ENCODE peak calls at places on chromosomes 2 and 18, in eight cellular contexts. V is HFFc6, H is astrocyte of the spinal cord, S is nephron progenitor cell, D is neural progenitor cell, O is kidney, Z is neural crest cell, R is HL-60. P is an unnamed sample.

GRCh38 chr2:144258154-144258553 is 261.8 kb downstream of the ZEB2 start:
- DNase-seq in D (no peak), O (no peak), H (no peak), Z (no peak), V (no peak), S (no peak), R (no peak), P (no peak)

GRCh38 chr2:160409480-160409879 is 84.1 kb downstream of the RBMS1 start:
- DNase-seq in V (no peak), R (no peak), D (no peak), H (no peak), O (no peak), S (no peak), Z (no peak), P (no peak)

GRCh38 chr18:66346833-66347595 is 256.9 kb downstream of the CDH19 start:
- DNase-seq in D (no peak), O (no peak), R (no peak), Z (no peak), H (no peak), S (no peak), V (no peak), P (no peak)

GRCh38 chr2:37322368-37322767 is 2.3 kb downstream of the PRKD3 start:
- DNase-seq in H (no peak), Z (no peak), S (no peak), V (no peak), R (no peak), D (no peak), O (no peak), P (no peak)

GRCh38 chr2:2007551-2008501 is 263.5 kb upstream of the PXDN start:
- DNase-seq in R (no peak), Z (no peak), V (no peak), O (no peak), H (no peak), S (no peak), D (no peak), P (no peak)

GRCh38 chr2:46229134-46230063 is 67.8 kb upstream of the EPAS1 start:
- DNase-seq in D (peak), Z (no peak), R (no peak), V (no peak), O (no peak), S (no peak), H (peak), P (no peak)

GRCh38 chr2:88088999-88089398 is 21.4 kb downstream of the SMYD1 start:
- DNase-seq in R (no peak), V (no peak), Z (no peak), D (no peak), O (no peak), S (no peak), H (no peak), P (no peak)

GRCh38 chr18:62198259-62198658 is 11.2 kb downstream of the RELCH start:
- DNase-seq in D (no peak), S (no peak), Z (no peak), H (no peak), O (no peak), R (no peak), V (no peak), P (no peak)

GRCh38 chr2:209240204-209240603 is 183.6 kb upstream of the MAP2 start:
- DNase-seq in Z (no peak), H (no peak), R (no peak), D (no peak), S (no peak), V (no peak), O (no peak), P (no peak)

GRCh38 chr2:238523158-238524110 is 96.7 kb downstream of the ASB1 start:
- DNase-seq in V (peak), O (peak), D (peak), Z (peak), S (peak), H (peak), R (peak), P (peak)

GRCh38 chr2:142315353-142315752 is 184.5 kb upstream of the LRP1B start:
- DNase-seq in D (no peak), R (no peak), V (no peak), H (peak), O (no peak), S (no peak), Z (no peak), P (no peak)

GRCh38 chr18:33440011-33440383 is 524 bp downstream of the CCDC178 start:
- DNase-seq in D (peak), Z (peak), H (peak), S (peak), R (no peak), O (no peak), V (no peak), P (peak)

GRCh38 chr2:61887684-61888303 is 662 bp downstream of the CCT4 start:
- DNase-seq in Z (no peak), R (peak), V (peak), O (no peak), H (peak), D (peak), S (peak), P (no peak)

GRCh38 chr2:105890856-105891255 is 146.1 kb downstream of the NCK2 start:
- DNase-seq in H (no peak), S (no peak), V (no peak), Z (no peak), R (no peak), O (no peak), D (peak), P (no peak)

GRCh38 chr2:46632349-46632748 is 153.0 kb downstream of the TMEM247 start:
- DNase-seq in V (peak), O (no peak), H (peak), S (no peak), R (no peak), Z (no peak), D (peak), P (no peak)

GRCh38 chr2:236498369-236498768 is 71.3 kb upstream of the ACKR3 start:
- DNase-seq in D (peak), R (no peak), V (peak), Z (no peak), S (no peak), O (no peak), H (peak), P (no peak)

GRCh38 chr2:201854221-201854801 is 48.0 kb downstream of the CDK15 start:
- DNase-seq in V (peak), Z (no peak), D (no peak), H (peak), O (no peak), R (no peak), S (no peak), P (no peak)

GRCh38 chr2:234139755-234140154 is 89.3 kb downstream of the SPP2 start:
- DNase-seq in R (no peak), S (no peak), H (no peak), O (no peak), Z (no peak), V (no peak), D (no peak), P (no peak)

GRCh38 chr2:199771948-199772692 is 78.9 kb downstream of the FTCDNL1 start:
- DNase-seq in R (peak), Z (no peak), O (no peak), D (no peak), V (no peak), H (no peak), S (no peak), P (no peak)

GRCh38 chr2:147495741-147496140 is 349.1 kb upstream of the ACVR2A start:
- DNase-seq in R (no peak), H (no peak), V (no peak), D (no peak), Z (no peak), S (no peak), O (no peak), P (no peak)

GRCh38 chr2:96631804-96632435 is 6.2 kb downstream of the KANSL3 start:
- DNase-seq in D (no peak), R (no peak), O (no peak), S (no peak), Z (no peak), H (peak), V (peak), P (no peak)

GRCh38 chr2:95346236-95346737 is 49.1 kb downstream of the KCNIP3 start:
- DNase-seq in Z (no peak), R (no peak), O (peak), S (peak), H (peak), V (peak), D (no peak), P (no peak)

GRCh38 chr2:206392118-206392517 is 51.2 kb upstream of the ADAM23 start:
- DNase-seq in O (no peak), V (peak), R (peak), Z (peak), H (peak), D (peak), S (peak), P (peak)

GRCh38 chr2:206031162-206031784 is 54.7 kb downstream of the INO80D start:
- DNase-seq in D (no peak), V (peak), Z (no peak), O (no peak), H (peak), S (no peak), R (no peak), P (no peak)

GRCh38 chr2:29583548-29584121 is 337.8 kb downstream of the ALK start:
- DNase-seq in R (no peak), H (no peak), S (no peak), V (no peak), Z (no peak), O (no peak), D (no peak), P (no peak)

GRCh38 chr2:164694275-164694695 is 73.0 kb upstream of the GRB14 start:
- DNase-seq in H (no peak), V (no peak), O (no peak), S (no peak), D (no peak), R (no peak), Z (no peak), P (no peak)

GRCh38 chr2:34652636-34653035 is 1053.5 kb upstream of the FAM98A start:
- DNase-seq in D (peak), V (no peak), H (peak), O (no peak), Z (peak), S (no peak), R (no peak), P (peak)

GRCh38 chr2:240392084-240392947 is 43.1 kb upstream of the GPC1 start:
- DNase-seq in Z (peak), D (no peak), H (peak), S (peak), O (peak), V (peak), R (no peak), P (no peak)

GRCh38 chr2:128036748-128037607 is 9.1 kb upstream of the SAP130 start:
- DNase-seq in O (no peak), H (no peak), S (no peak), D (no peak), R (no peak), Z (no peak), V (no peak), P (no peak)

GRCh38 chr2:63047193-63047533 is 3.5 kb upstream of the OTX1 start:
- DNase-seq in S (no peak), O (no peak), V (no peak), R (no peak), H (no peak), Z (no peak), D (no peak), P (no peak)

GRCh38 chr18:74806700-74807416 is 209.2 kb downstream of the ZNF407 start:
- DNase-seq in S (no peak), H (peak), O (no peak), V (peak), D (no peak), Z (no peak), R (no peak), P (no peak)

GRCh38 chr18:48720655-48721025 is 181.8 kb downstream of the CTIF start:
- DNase-seq in V (no peak), Z (no peak), H (no peak), S (no peak), O (peak), D (no peak), R (no peak), P (no peak)

GRCh38 chr2:160783481-160783880 is 289.9 kb upstream of the RBMS1 start:
- DNase-seq in Z (no peak), H (no peak), R (no peak), O (no peak), V (no peak), S (no peak), D (no peak), P (no peak)

GRCh38 chr2:169280502-169280901 is 81.8 kb downstream of the LRP2 start:
- DNase-seq in Z (no peak), H (no peak), D (no peak), V (no peak), O (no peak), R (no peak), S (no peak), P (no peak)

GRCh38 chr2:169272035-169272434 is 90.3 kb downstream of the LRP2 start:
- DNase-seq in Z (no peak), V (no peak), O (no peak), S (no peak), R (no peak), D (no peak), H (no peak), P (no peak)

GRCh38 chr2:169276045-169276444 is 86.3 kb downstream of the LRP2 start:
- DNase-seq in H (no peak), S (no peak), V (no peak), O (no peak), D (no peak), R (no peak), Z (no peak), P (no peak)
- TF ChIP-seq CTCF in H (peak), S (no peak), V (no peak), O (no peak), D (no peak), R (peak), Z (peak), P (no peak)

DNA sequence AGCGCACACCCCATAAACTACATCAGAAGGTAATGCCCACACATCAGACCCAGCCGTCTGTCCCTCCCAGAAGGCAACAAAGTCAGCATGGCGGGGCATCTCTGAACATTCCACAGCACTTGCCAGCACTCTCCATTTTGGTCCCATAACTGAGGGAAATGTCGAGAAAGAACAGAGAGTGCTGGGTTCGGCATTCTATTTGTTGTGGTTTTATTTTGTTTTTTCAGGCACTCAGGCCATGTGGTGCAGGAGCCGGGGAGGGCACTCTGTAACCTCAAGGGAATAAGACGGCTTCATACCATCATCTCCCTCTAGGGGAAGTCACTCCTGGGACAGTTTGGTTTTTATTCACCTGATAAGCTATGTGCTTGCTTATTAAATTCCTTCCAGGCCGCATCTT is 156.0 kb downstream of the SEPTIN10 start:
- DNase-seq in V (no peak), S (no peak), H (peak), R (no peak), Z (no peak), D (no peak), O (no peak), P (no peak)
- TF ChIP-seq CTCF in V (no peak), S (peak), H (peak), R (no peak), Z (no peak), D (peak), O (no peak), P (no peak)

DNA sequence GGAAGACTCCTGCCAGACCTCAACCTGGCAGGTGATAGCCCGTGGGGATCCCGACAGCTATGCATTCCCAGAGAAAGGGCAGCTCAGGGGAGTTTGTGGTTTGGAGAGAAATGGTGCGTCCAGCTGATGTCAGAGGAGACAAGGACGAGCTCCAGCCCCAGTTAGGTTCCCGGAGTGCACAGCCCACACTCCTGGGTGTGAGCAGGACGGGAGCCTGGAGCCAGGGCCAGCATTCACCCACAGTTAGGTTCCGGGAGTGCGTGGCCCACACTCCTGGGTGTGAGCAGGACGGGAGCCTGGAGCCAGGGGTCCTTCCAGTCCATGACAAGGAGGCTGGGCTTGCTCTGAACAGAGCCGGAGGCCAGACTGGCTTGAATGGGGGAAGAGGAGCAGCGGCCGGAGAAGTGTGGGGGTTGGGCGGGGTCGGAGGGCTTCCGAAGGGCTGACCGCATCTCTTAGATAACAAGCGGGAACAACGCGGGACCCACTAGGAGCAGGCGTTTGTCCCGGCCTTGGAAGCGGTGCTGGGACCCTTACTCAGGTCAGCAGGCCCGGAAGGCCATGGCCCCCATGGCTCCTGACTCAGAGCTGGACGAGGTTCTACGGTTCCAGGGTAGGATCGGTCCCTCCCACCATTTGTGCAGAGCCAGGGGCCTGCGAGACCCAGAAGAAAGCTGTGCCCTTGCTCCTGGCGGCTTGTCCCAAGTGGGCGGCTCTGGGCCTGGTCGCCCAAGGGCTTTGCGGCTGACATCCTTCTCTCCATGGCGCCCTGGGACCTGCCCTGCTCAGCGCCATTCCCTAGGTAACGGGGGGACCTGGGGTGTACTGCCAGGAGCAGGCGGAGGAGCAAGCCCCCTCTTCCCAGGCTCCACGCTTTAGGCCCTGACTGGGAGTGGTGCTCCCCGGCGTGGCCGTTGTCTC is 185.6 kb downstream of the RTP5 start:
- DNase-seq in D (no peak), H (no peak), Z (no peak), R (no peak), O (no peak), V (no peak), S (no peak), P (no peak)
- TF ChIP-seq CTCF in D (no peak), H (no peak), Z (no peak), R (no peak), O (no peak), V (no peak), S (no peak), P (no peak)

GRCh38 chr2:176752295-176752694 is 460.3 kb upstream of the HNRNPA3 start:
- DNase-seq in D (no peak), R (no peak), Z (no peak), H (no peak), S (no peak), O (no peak), V (no peak), P (no peak)
- TF ChIP-seq CTCF in D (no peak), R (no peak), Z (no peak), H (no peak), S (no peak), O (no peak), V (no peak), P (no peak)

GRCh38 chr18:54616220-54616848 is 25.3 kb downstream of the DYNAP start:
- DNase-seq in O (no peak), R (peak), Z (no peak), V (no peak), D (no peak), H (no peak), S (no peak), P (no peak)

GRCh38 chr18:54626779-54627178 is 35.7 kb downstream of the DYNAP start:
- DNase-seq in O (no peak), R (no peak), D (no peak), V (no peak), Z (no peak), S (no peak), H (no peak), P (no peak)

GRCh38 chr18:54622084-54622483 is 31.0 kb downstream of the DYNAP start:
- DNase-seq in D (no peak), S (no peak), H (no peak), O (no peak), R (no peak), Z (no peak), V (no peak), P (no peak)
- TF ChIP-seq CTCF in D (no peak), S (peak), H (peak), O (no peak), R (no peak), Z (peak), V (peak), P (peak)

DNA sequence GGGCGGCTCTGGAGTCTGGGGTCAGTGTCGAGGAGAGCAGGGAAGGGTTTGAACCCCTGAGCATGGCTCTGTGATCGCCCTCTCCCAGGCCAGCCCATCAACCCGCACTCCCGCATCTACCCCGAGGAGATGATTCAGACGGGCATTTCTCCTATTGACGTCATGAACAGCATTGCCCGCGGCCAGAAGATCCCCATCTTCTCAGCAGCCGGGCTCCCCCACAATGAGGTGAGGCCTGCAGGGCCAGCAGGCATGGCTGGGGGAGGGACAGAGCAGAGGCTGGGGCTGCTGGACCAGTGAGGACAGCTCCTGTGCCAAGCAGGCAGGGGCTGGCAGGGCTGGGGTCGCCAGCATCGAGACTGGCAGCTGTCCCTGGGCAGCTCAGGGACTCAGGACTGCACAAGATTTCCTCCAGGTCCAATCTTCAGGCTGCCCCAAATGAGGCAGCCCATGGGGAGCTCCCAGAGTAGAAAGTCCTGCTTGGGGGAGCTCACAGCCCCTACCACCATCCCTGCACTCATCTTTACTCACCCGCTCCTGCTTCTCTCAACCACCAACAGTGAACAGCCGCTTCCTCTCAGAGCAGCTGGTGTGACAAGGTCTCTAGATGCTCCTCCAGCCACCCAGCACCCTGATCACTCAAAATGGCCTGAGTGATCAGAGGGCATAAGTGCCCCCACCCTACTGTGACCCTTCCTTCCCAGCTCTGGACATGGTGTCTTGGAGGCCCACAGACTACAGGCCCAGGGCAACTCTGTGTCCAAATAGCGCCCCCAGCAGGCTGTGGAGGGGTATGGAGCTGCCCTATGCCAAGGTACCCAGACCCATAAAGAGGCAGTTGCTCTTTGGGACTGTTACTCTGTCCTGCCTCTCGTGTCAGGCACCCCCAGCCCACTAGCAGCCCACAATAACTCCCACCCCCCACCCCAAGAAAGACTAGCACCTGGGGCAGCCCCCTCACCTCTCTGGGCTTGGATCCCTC is 18.3 kb upstream of the ANKRD53 start:
- DNase-seq in R (no peak), V (no peak), S (no peak), H (no peak), D (peak), Z (no peak), O (no peak), P (no peak)
- TF ChIP-seq CTCF in R (no peak), V (peak), S (no peak), H (peak), D (peak), Z (peak), O (no peak), P (peak)

GRCh38 chr2:70132244-70133126 is 45.2 kb downstream of the PCBP1 start:
- DNase-seq in H (peak), R (peak), D (no peak), V (peak), O (no peak), Z (no peak), S (no peak), P (no peak)
- TF ChIP-seq CTCF in H (no peak), R (no peak), D (no peak), V (no peak), O (no peak), Z (no peak), S (no peak), P (no peak)

GRCh38 chr2:10910625-10911024 is 1.1 kb upstream of the KCNF1 start:
- DNase-seq in D (no peak), R (no peak), V (no peak), S (no peak), O (no peak), Z (no peak), H (no peak), P (no peak)

GRCh38 chr2:10908195-10908594 is 3.5 kb upstream of the KCNF1 start:
- DNase-seq in O (no peak), V (no peak), D (no peak), S (no peak), Z (no peak), R (no peak), H (no peak), P (no peak)

GRCh38 chr2:10909996-10910341 is 1.8 kb upstream of the KCNF1 start:
- DNase-seq in Z (no peak), H (no peak), O (no peak), S (no peak), D (no peak), R (no peak), V (no peak), P (no peak)

GRCh38 chr2:10911291-10912075 is at the start of gene KCNF1:
- DNase-seq in S (peak), V (peak), O (no peak), D (peak), H (peak), R (no peak), Z (peak), P (peak)

GRCh38 chr2:10909050-10909995 is 2.4 kb upstream of the KCNF1 start:
- DNase-seq in O (no peak), S (peak), Z (peak), H (no peak), D (peak), V (no peak), R (no peak), P (peak)
- TF ChIP-seq CTCF in O (no peak), S (peak), Z (peak), H (peak), D (peak), V (peak), R (peak), P (peak)